ENCODE peak calls at places on chromosome 3, in ten cellular contexts. T is thyroid gland, A is sigmoid colon, Q is psoas muscle, Z is cardiac fibroblast, U is fibroblast of lung, V is pancreas, P is fibroblast of pulmonary artery, X is adrenal gland, G is thoracic aorta. I is an unnamed sample.

GRCh38 chr3:44513513-44513912 is 36.0 kb upstream of the ZNF445 start:
- DNase-seq in T (no peak), A (no peak), Q (no peak), Z (no peak), U (no peak), V (no peak), P (no peak), X (no peak), G (no peak), I (no peak)

GRCh38 chr3:51683566-51683965 is 12.5 kb downstream of the TEX264 start:
- DNase-seq in T (no peak), A (no peak), Q (no peak), Z (no peak), U (no peak), V (no peak), P (no peak), X (no peak), G (no peak), I (no peak)

GRCh38 chr3:98581474-98581873 is 11.9 kb downstream of the CPOX start:
- DNase-seq in T (no peak), A (no peak), Q (no peak), Z (no peak), U (no peak), V (no peak), P (no peak), X (no peak), G (no peak), I (no peak)

GRCh38 chr3:124459678-124460077 is 270.6 kb upstream of the UMPS start:
- DNase-seq in T (no peak), A (no peak), Q (no peak), Z (no peak), U (no peak), V (no peak), P (no peak), X (no peak), G (no peak), I (no peak)

GRCh38 chr3:186969607-186970006 is 39.3 kb downstream of the ST6GAL1 start:
- DNase-seq in T (no peak), A (no peak), Q (no peak), Z (peak; percentile 21), U (no peak), V (no peak), P (no peak), X (no peak), G (no peak), I (no peak)

GRCh38 chr3:46866720-46867549 is 3.7 kb upstream of the MYL3 start:
- DNase-seq in T (peak; percentile 81), A (peak; percentile 92), Q (peak; percentile 93), Z (peak; percentile 61), U (no peak), V (peak; percentile 98), P (peak; percentile 58), X (peak; percentile 75), G (peak; percentile 36), I (no peak)

GRCh38 chr3:30435950-30436349 is 170.5 kb upstream of the TGFBR2 start:
- DNase-seq in T (no peak), A (no peak), Q (no peak), Z (no peak), U (no peak), V (no peak), P (no peak), X (no peak), G (no peak), I (no peak)

GRCh38 chr3:131733086-131733841 is 230.5 kb upstream of the MRPL3 start:
- DNase-seq in T (peak; percentile 40), A (no peak), Q (no peak), Z (no peak), U (no peak), V (no peak), P (no peak), X (no peak), G (no peak), I (no peak)

GRCh38 chr3:126372413-126373145 is 15.4 kb upstream of the KLF15 start:
- DNase-seq in T (no peak), A (peak; percentile 63), Q (peak; percentile 60), Z (no peak), U (no peak), V (peak; percentile 63), P (no peak), X (no peak), G (no peak), I (no peak)

GRCh38 chr3:159762981-159763465 is 225.6 kb upstream of the IL12A start:
- DNase-seq in T (peak; percentile 49), A (peak; percentile 92), Q (peak; percentile 76), Z (peak; percentile 88), U (peak; percentile 95), V (peak; percentile 62), P (peak; percentile 86), X (peak; percentile 48), G (peak; percentile 59), I (peak; percentile 78)

GRCh38 chr3:35664460-35664919 is 25.2 kb downstream of the ARPP21 start:
- DNase-seq in T (peak; percentile 93), A (peak; percentile 62), Q (peak; percentile 91), Z (peak; percentile 79), U (peak; percentile 87), V (peak; percentile 62), P (peak; percentile 87), X (peak; percentile 30), G (no peak), I (no peak)

GRCh38 chr3:4740397-4741105 is 238.7 kb upstream of the BHLHE40 start:
- DNase-seq in T (no peak), A (peak; percentile 82), Q (no peak), Z (peak; percentile 69), U (no peak), V (no peak), P (peak; percentile 61), X (peak; percentile 56), G (no peak), I (no peak)

GRCh38 chr3:40585381-40586016 is 60.7 kb downstream of the ZNF621 start:
- DNase-seq in T (no peak), A (no peak), Q (no peak), Z (no peak), U (no peak), V (no peak), P (no peak), X (no peak), G (no peak), I (no peak)

GRCh38 chr3:43001094-43001553 is 22.0 kb downstream of the GASK1A start:
- DNase-seq in T (peak; percentile 61), A (peak; percentile 97), Q (peak; percentile 93), Z (peak; percentile 99), U (peak; percentile 88), V (peak; percentile 65), P (peak; percentile 98), X (peak; percentile 87), G (peak; percentile 68), I (peak; percentile 83)

GRCh38 chr3:32848215-32848614 is 30.4 kb downstream of the TRIM71 start:
- DNase-seq in T (no peak), A (no peak), Q (no peak), Z (peak; percentile 7), U (no peak), V (no peak), P (no peak), X (peak; percentile 56), G (no peak), I (no peak)

GRCh38 chr3:166322394-166322793 is 485.2 kb upstream of the BCHE start:
- DNase-seq in T (no peak), A (no peak), Q (no peak), Z (no peak), U (no peak), V (no peak), P (no peak), X (no peak), G (no peak), I (no peak)

GRCh38 chr3:30324587-30324986 is 281.8 kb upstream of the TGFBR2 start:
- DNase-seq in T (no peak), A (no peak), Q (no peak), Z (no peak), U (no peak), V (no peak), P (no peak), X (no peak), G (no peak), I (peak; percentile 78)

GRCh38 chr3:106036706-106037105 is 167.9 kb upstream of the CBLB start:
- DNase-seq in T (no peak), A (no peak), Q (no peak), Z (no peak), U (no peak), V (no peak), P (no peak), X (peak; percentile 19), G (no peak), I (no peak)

GRCh38 chr3:52894756-52895155 is 2.6 kb downstream of the STIMATE start:
- DNase-seq in T (no peak), A (no peak), Q (no peak), Z (no peak), U (no peak), V (no peak), P (no peak), X (no peak), G (no peak), I (no peak)
- H3K4me3 ChIP-seq in T (no peak overlapping the region), A (no peak overlapping the region), Q (peak overlapping the region; percentile 12), Z (no peak overlapping the region), U (no peak overlapping the region), V (no peak overlapping the region), P (no peak overlapping the region), X (no peak overlapping the region), G (no peak overlapping the region), I (no peak overlapping the region)

DNA sequence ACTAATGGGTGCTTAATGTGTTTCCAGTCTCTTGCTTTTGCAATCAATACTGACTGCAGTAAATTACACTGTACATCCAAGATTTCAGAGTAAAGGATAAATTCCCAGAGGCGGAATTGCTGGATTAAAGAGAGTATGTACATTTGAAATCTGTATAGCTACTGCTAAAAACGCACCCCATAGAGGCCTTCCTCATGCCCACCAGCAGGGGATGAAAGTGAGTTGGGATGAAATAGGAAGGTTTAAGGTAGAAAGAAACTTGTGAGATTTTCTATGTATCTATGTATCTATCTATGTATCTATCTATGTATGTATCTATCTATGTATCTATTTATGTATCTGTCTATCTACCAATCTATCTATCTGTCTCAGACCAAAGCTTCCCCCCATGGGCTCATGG is 28.4 kb downstream of the TMEM44 start:
- DNase-seq in T (no peak), A (no peak), Q (no peak), Z (no peak), U (no peak), V (no peak), P (peak; percentile 32), X (no peak), G (no peak), I (no peak)
- TF ChIP-seq CTCF in T (no peak), A (no peak), Q (no peak), Z (peak; percentile 59), U (peak; percentile 49), V (no peak), P (peak; percentile 59), X (no peak), G (no peak), I (peak; percentile 47)

DNA sequence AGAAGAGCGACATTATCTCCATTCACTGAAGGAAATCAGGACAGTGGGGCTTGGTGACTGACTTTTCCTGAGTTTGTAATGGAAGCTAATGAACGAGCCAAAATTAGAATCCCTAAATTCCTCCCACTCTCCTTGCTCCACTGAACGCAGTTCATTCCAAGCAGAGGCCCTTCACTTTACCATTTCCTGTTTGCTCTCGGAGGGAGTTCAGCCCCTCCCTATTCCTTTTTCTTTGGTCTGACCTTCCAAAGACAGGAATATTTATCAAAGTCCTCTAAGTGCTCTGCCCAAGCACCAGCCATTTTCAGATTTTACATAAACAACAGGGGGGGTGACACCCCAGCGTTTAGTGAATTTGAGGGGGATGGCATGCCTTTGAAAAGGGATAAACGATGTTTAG is 24.0 kb upstream of the PTPRG start:
- DNase-seq in T (peak; percentile 17), A (no peak), Q (no peak), Z (peak; percentile 64), U (peak; percentile 21), V (no peak), P (peak; percentile 53), X (no peak), G (no peak), I (no peak)
- H3K4me3 ChIP-seq in T (no peak overlapping the region), A (no peak overlapping the region), Q (no peak overlapping the region), Z (no peak overlapping the region), U (no peak overlapping the region), V (no peak overlapping the region), P (no peak overlapping the region), X (no peak overlapping the region), G (no peak overlapping the region), I (no peak overlapping the region)

GRCh38 chr3:26428992-26429391 is 193.6 kb upstream of the LRRC3B start:
- DNase-seq in T (no peak), A (no peak), Q (no peak), Z (no peak), U (no peak), V (no peak), P (no peak), X (no peak), G (no peak), I (no peak)
- TF ChIP-seq CTCF in T (no peak), A (no peak), Q (no peak), Z (no peak), U (no peak), V (no peak), P (no peak), X (no peak), G (no peak), I (no peak)

I was measured in AG09309.